ENCODE peak calls at places on chromosomes 5 and 9, in four cellular contexts. B, S, G and U are unnamed samples.

GRCh38 chr5:158522001-158522400 is 577.7 kb downstream of the EBF1 start:
- DNase-seq in B (no peak), S (peak; percentile 12), G (no peak), U (no peak)

GRCh38 chr9:98214811-98215210 is 22.4 kb upstream of the CORO2A start:
- DNase-seq in B (no peak), S (no peak), G (no peak), U (no peak)

GRCh38 chr5:128539038-128539429 is 989 bp upstream of the FBN2 start:
- DNase-seq in B (no peak), S (no peak), G (no peak), U (no peak)

GRCh38 chr5:140398379-140398811 is 3.2 kb upstream of the ANKHD1 start:
- DNase-seq in B (no peak), S (no peak), G (no peak), U (no peak)

GRCh38 chr9:128276574-128277270 is 646 bp downstream of the SWI5 start:
- DNase-seq in B (peak; percentile 62), S (no peak), G (no peak), U (peak; percentile 77)

GRCh38 chr5:61311056-61311455 is 21.0 kb upstream of the ZSWIM6 start:
- DNase-seq in B (no peak), S (no peak), G (no peak), U (peak; percentile 52)

GRCh38 chr5:43658499-43658898 is 55.5 kb downstream of the NNT start:
- DNase-seq in B (no peak), S (no peak), G (no peak), U (no peak)

GRCh38 chr5:69086206-69086605 is 7.6 kb upstream of the SLC30A5 start:
- DNase-seq in B (no peak), S (no peak), G (no peak), U (no peak)

GRCh38 chr5:158313027-158313738 is 454.2 kb upstream of the CLINT1 start:
- DNase-seq in B (no peak), S (no peak), G (no peak), U (peak; percentile 24)

GRCh38 chr5:72920690-72921089 is 35.2 kb upstream of the FCHO2 start:
- DNase-seq in B (no peak), S (no peak), G (peak; percentile 26), U (peak; percentile 54)

GRCh38 chr5:89255845-89256463 is 373.0 kb upstream of the MEF2C start:
- DNase-seq in B (no peak), S (peak; percentile 8), G (peak; percentile 56), U (peak; percentile 60)

GRCh38 chr9:34430843-34431437 is 27.4 kb downstream of the FAM219A start:
- DNase-seq in B (peak; percentile 79), S (no peak), G (peak; percentile 13), U (peak; percentile 88)

GRCh38 chr5:7805379-7805778 is 45.6 kb downstream of the CFAP90 start:
- DNase-seq in B (no peak), S (no peak), G (peak; percentile 2), U (no peak)

GRCh38 chr5:115098041-115098702 is 71.5 kb downstream of the TRIM36 start:
- DNase-seq in B (peak; percentile 63), S (peak; percentile 5), G (peak; percentile 42), U (peak; percentile 76)

GRCh38 chr5:106825379-106825778 is 845.4 kb downstream of the EFNA5 start:
- DNase-seq in B (no peak), S (no peak), G (no peak), U (no peak)

GRCh38 chr5:154078305-154078704 is 39.5 kb downstream of the MFAP3 start:
- DNase-seq in B (peak; percentile 19), S (no peak), G (no peak), U (peak; percentile 32)

GRCh38 chr5:61020415-61020814 is 75.4 kb downstream of the NDUFAF2 start:
- DNase-seq in B (no peak), S (no peak), G (no peak), U (no peak)

GRCh38 chr5:141779642-141780041 is 97.6 kb upstream of the ARAP3 start:
- DNase-seq in B (no peak), S (no peak), G (no peak), U (no peak)

GRCh38 chr5:22465177-22465576 is 388.0 kb downstream of the CDH12 start:
- DNase-seq in B (no peak), S (no peak), G (no peak), U (no peak)

GRCh38 chr9:79623799-79624721 is 52.3 kb downstream of the TLE4 start:
- DNase-seq in B (no peak), S (peak; percentile 77), G (no peak), U (no peak)

GRCh38 chr9:132039284-132039683 is 40.4 kb downstream of the MED27 start:
- DNase-seq in B (no peak), S (no peak), G (no peak), U (no peak)

GRCh38 chr9:126127591-126127990 is 199.0 kb upstream of the MVB12B start:
- DNase-seq in B (peak; percentile 3), S (no peak), G (no peak), U (no peak)

GRCh38 chr5:31194458-31194808 is 947 bp downstream of the CDH6 start:
- DNase-seq in B (no peak), S (no peak), G (no peak), U (no peak)

GRCh38 chr5:160462167-160462566 is 40.5 kb downstream of the PTTG1 start:
- DNase-seq in B (no peak), S (no peak), G (no peak), U (no peak)

GRCh38 chr5:127235136-127235535 is 55.5 kb upstream of the MEGF10 start:
- DNase-seq in B (no peak), S (no peak), G (no peak), U (no peak)

GRCh38 chr9:106896695-106897094 is 33.7 kb downstream of the ZNF462 start:
- DNase-seq in B (no peak), S (no peak), G (no peak), U (no peak)

GRCh38 chr5:89930591-89931383 is 478.8 kb downstream of the CETN3 start:
- DNase-seq in B (no peak), S (no peak), G (peak; percentile 45), U (no peak)

GRCh38 chr5:77812926-77813589 is 36.9 kb upstream of the TBCA start:
- DNase-seq in B (no peak), S (no peak), G (no peak), U (no peak)
- TF ChIP-seq REST in B (no peak), S (no peak), G (no peak), U (no peak)

DNA sequence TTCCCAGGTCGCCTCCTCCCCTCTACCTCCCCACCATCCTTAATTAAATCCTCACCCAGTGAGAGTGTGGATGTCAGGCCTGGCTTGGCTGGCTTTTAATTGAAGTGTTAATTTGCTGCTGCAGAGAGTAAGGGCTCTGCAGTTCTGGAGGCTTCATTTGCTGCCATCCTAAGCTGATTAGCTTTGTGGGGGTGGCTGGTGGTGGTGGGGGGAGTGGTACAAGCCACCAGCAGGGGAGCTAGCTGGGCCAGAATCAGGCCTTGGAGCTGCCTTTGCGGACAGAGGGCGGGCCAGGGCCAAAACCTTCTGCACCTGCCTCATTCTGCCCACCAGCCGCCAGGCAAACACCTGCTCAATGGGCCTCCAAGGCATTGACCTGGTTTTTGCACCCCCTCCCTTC is 26.8 kb upstream of the TIFAB start:
- DNase-seq in B (no peak), S (no peak), G (no peak), U (no peak)
- TF ChIP-seq REST in B (no peak), S (no peak), G (no peak), U (no peak)

GRCh38 chr9:136104488-136104800 is 9.4 kb upstream of the NACC2 start:
- DNase-seq in B (no peak), S (no peak), G (no peak), U (no peak)
- TF ChIP-seq REST in B (no peak), S (no peak), G (no peak), U (no peak)

GRCh38 chr5:100970646-100971045 is 67.6 kb upstream of the ST8SIA4 start:
- DNase-seq in B (no peak), S (no peak), G (no peak), U (no peak)

DNA sequence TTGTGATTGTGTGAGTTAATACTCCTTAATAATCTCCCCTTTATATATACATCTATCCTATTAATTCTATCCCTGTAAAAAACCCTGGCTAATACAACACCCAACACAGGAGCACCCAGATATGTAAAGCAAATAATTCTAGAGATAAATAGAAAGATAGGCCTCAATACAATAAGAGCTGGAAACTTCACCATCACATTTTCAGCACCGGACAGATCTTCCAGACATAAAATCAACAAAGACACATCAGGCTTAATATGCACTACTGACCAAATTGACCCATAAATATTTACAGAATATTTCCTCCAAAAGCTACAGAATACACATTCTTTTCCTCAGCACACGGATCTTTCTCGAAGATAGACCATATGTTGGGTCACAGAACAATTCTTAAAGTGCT is 71.0 kb upstream of the ST8SIA4 start:
- DNase-seq in B (no peak), S (no peak), G (no peak), U (no peak)
- TF ChIP-seq REST in B (no peak), S (peak; percentile 81), G (peak; percentile 36), U (no peak)

DNA sequence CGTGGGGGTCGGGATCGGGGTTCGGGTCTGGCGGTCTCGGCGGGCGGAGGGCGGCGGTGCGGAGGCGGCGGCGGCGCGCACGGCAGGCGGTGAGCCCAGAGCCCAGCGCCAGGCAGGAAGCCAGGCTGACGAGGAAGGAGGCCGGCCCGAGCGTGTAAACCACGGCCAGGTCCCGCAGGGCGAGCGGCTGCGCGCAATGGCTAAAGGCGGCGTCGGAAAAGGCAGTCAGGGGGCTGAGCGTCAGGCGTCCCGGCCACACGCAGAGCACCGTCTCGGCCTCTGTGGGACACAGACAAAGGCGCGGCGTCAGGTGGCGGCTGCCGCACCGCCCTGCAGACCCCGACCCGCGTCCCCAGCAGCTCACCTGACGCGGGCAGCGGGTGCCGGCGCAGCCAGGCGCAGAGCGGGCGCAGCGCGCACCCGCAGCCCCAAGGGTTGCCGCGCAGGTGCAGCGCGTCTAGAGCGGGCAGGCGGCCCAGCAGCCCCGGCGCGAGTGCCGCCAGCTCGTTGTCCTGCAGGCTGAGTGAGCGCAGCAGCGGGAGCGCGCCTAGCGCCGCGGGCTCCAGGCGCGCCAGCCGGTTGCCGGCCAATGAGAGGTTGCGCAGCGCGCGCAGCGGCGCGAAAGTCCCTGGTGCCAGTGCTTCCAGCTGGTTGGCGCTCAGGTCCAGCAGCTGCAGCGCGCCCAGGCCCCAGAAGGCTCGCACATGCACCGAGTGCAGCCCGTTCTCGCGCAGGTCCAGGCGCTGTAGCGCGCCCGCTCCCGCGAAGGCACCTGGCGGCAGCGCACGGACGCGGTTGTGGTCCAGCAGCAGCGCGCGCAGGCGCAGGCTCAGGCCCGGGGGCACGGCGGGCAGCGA is 716 bp downstream of the LRRC26 start:
- DNase-seq in B (peak; percentile 83), S (peak; percentile 79), G (peak; percentile 65), U (peak; percentile 89)
- TF ChIP-seq REST in B (no peak), S (no peak), G (no peak), U (no peak)